ENCODE peak calls at places on chromosome 3, in five cellular contexts. X, N, P, R and Y are unnamed samples.
A peak's percentile ranks its signal among the peaks of the same experiment; 100 is the strongest.

GRCh38 chr3:109825971-109826810 is 488.8 kb upstream of the DPPA4 start:
- DNase-seq in X (no peak), N (no peak), P (no peak), R (no peak), Y (no peak)

GRCh38 chr3:53996153-53996861 is 104.6 kb upstream of the SELENOK start:
- DNase-seq in X (no peak), N (no peak), P (no peak), R (no peak), Y (no peak)

GRCh38 chr3:64161481-64161952 is 63.7 kb downstream of the PRICKLE2 start:
- DNase-seq in X (no peak), N (no peak), P (no peak), R (no peak), Y (no peak)

GRCh38 chr3:121660356-121661171 is at the start of gene HCLS1:
- DNase-seq in X (no peak), N (peak; percentile 76), P (no peak), R (peak; percentile 44), Y (peak; percentile 12)

GRCh38 chr3:16884084-16884747 is 539 bp upstream of the PLCL2 start:
- DNase-seq in X (peak; percentile 81), N (peak; percentile 84), P (no peak), R (peak; percentile 53), Y (no peak)

GRCh38 chr3:157239082-157239704 is 79.2 kb upstream of the CCNL1 start:
- DNase-seq in X (peak; percentile 20), N (peak; percentile 84), P (no peak), R (peak; percentile 74), Y (peak; percentile 63)

GRCh38 chr3:197750396-197750831 is 731 bp downstream of the FYTTD1 start:
- DNase-seq in X (no peak), N (peak; percentile 85), P (peak; percentile 55), R (peak; percentile 75), Y (peak; percentile 65)

GRCh38 chr3:197501879-197502620 is 53.7 kb downstream of the BDH1 start:
- DNase-seq in X (no peak), N (peak; percentile 78), P (peak; percentile 41), R (peak; percentile 87), Y (peak; percentile 55)

GRCh38 chr3:168889666-168890065 is 773.8 kb downstream of the MECOM start:
- DNase-seq in X (no peak), N (no peak), P (no peak), R (no peak), Y (no peak)

GRCh38 chr3:111045564-111045963 is 26.1 kb upstream of the NECTIN3 start:
- DNase-seq in X (no peak), N (no peak), P (no peak), R (peak; percentile 43), Y (no peak)

GRCh38 chr3:114328345-114328744 is 34.5 kb downstream of the TIGIT start:
- DNase-seq in X (no peak), N (no peak), P (no peak), R (no peak), Y (no peak)

GRCh38 chr3:82386656-82387055 is 625.2 kb upstream of the GBE1 start:
- DNase-seq in X (no peak), N (no peak), P (no peak), R (no peak), Y (no peak)

DNA sequence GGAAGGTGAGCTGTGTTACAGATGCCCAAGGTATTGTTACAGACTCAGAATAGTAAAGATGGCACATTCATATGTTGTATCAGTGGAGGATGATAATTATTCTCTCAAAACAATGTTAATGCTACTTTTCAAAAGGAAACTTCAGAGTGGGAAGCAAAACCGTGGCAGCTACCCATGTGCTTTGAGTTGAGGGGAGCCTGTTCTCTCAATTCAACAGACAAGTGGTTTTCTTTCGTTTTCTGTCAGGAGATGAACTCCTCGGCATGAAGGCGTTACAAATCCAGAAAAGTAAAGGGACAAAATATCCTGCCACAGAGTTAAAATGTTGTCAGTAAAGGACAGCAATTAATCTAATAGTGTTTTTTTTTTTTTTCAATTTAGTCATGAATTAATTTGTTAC is 629.4 kb upstream of the GBE1 start:
- DNase-seq in X (no peak), N (no peak), P (no peak), R (no peak), Y (no peak)
- H3K4me3 ChIP-seq in X (no peak overlapping the region), N (no peak overlapping the region), P (no peak overlapping the region), R (no peak overlapping the region), Y (no peak overlapping the region)

DNA sequence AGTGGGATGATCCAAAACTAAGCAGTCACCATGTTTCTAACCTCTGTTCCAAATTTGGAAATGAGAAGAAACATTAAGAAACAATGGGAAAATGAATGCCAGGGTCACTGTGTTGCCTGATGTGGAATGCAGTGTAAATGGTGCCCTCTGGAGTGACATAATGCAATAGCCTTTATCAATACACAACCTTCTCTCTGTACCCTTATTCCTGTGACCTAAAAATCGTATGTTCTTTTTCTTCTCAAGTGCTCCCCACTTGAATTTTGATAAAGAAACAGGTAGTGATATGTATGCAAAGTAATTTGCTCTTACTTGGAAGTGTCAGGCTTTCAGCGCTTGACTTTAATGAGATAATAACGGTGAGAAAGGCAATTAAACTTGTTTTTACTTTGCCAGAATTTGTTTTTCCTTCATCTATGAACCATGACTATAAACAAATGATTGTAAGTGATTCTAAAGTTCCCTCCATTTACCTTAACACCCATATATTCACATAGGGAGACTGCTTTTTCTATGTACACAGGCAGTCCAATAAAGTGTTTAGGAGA is 145.8 kb upstream of the THRB start:
- DNase-seq in X (no peak), N (no peak), P (no peak), R (peak; percentile 56), Y (peak; percentile 54)
- TF ChIP-seq CTCF in X (no peak), N (peak; percentile 58), P (no peak), R (peak; percentile 38), Y (peak; percentile 38)

DNA sequence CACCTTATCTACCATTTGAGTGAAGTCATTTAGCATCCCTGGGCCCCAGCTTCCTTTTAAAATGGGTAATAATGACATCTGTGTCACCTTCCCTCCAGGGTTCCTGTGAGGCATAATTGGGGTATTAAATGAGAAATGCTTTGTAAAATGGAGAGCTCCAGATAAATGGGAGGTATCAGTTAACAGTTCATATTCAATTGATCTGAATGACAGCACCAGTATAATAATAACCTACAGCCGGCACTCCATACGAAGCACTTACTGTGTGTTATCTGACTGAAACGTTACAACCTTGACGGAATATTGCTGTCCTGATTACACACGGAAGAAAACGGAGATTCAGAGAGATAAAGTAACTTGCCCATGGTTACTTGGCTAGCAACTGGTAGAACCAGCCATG is 53.6 kb downstream of the BHLHE40 start:
- DNase-seq in X (no peak), N (no peak), P (no peak), R (no peak), Y (no peak)
- H3K4me3 ChIP-seq in X (no peak overlapping the region), N (no peak overlapping the region), P (no peak overlapping the region), R (no peak overlapping the region), Y (no peak overlapping the region)

DNA sequence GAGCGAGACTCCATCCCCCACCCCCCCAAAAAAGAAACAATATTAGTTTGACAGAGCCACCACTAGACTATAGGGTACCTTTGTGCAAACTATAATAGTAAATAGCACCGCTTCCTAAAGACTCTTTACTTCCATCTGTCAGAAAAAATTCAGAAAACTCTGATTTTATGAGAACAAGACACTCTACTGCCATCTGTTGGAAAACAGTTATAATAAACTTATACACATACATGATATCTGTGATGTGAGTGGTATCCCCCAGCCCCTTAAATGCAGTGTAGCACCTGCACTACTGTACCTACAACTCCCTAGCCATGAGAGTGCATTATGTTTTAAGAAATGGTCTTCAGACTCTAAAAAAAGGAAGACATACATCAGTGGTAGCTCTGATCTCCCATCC is 47.1 kb upstream of the CTDSPL start:
- DNase-seq in X (no peak), N (no peak), P (no peak), R (peak; percentile 25), Y (no peak)
- TF ChIP-seq CTCF in X (peak; percentile 8), N (peak; percentile 32), P (no peak), R (no peak), Y (peak; percentile 18)

GRCh38 chr3:10743366-10744097 is 72.5 kb upstream of the SLC6A11 start:
- DNase-seq in X (no peak), N (no peak), P (no peak), R (no peak), Y (no peak)

GRCh38 chr3:10742031-10742671 is 73.9 kb upstream of the SLC6A11 start:
- DNase-seq in X (no peak), N (no peak), P (no peak), R (no peak), Y (no peak)

GRCh38 chr3:10740954-10741353 is 75.1 kb upstream of the SLC6A11 start:
- DNase-seq in X (no peak), N (no peak), P (no peak), R (no peak), Y (no peak)

GRCh38 chr3:10737785-10738184 is 78.2 kb upstream of the SLC6A11 start:
- DNase-seq in X (no peak), N (no peak), P (no peak), R (no peak), Y (no peak)

GRCh38 chr3:10738688-10739372 is 77.2 kb upstream of the SLC6A11 start:
- DNase-seq in X (peak; percentile 71), N (peak; percentile 80), P (peak; percentile 64), R (peak; percentile 73), Y (peak; percentile 68)
- H3K4me3 ChIP-seq in X (peak overlapping the region; percentile 7), N (no peak overlapping the region), P (no peak overlapping the region), R (peak overlapping the region; percentile 28), Y (peak overlapping the region; percentile 53)

DNA sequence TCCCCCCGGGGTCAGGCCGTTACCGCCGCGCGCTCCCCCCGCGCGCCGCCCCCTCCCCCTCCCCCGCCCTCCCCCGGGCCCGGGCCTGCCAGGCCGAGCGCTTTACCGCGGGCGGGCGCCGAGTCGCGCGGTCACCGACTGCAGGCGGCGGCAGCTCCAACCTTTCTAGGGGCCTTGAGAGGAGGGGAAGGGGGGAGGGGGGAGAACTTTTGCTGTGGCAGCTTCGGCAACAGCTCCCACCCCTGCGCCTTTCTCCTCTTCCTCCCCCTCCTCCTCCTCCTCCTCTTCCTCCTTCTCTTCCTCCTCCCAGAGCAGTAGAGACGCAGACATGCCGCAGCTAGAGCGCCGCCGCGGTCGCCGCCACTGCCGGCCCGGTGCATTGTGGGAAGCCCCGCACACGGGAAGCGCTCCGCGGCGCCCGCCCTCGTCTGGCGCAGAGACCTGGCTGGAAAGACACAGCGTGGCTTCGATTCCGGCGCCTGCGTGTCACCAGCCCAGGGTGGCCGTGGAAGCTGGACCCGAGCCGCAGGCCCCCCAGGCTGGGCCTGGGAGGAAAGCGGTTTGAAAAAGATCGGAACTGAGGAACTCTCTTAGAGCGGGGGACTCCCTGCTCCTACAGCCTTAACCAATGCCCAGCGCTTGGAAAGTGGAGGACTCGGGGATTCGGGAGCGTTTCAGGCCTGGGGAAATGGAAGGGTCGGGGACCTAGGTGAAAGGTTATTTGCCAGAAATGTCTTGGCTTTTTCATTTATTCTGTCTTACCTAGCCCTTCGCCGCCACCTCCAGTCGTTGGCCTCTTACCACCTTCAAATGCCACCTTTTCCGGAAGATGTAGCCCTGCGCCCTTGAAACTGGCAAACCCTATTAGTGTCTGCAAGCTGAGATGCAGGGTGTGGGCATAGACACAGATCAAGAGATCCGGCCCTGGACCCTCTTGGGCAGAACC is at the start of gene ZNF148:
- DNase-seq in X (peak; percentile 91), N (peak; percentile 96), P (peak; percentile 83), R (peak; percentile 91), Y (peak; percentile 86)
- TF ChIP-seq CTCF in X (no peak), N (no peak), P (no peak), R (no peak), Y (no peak)

DNA sequence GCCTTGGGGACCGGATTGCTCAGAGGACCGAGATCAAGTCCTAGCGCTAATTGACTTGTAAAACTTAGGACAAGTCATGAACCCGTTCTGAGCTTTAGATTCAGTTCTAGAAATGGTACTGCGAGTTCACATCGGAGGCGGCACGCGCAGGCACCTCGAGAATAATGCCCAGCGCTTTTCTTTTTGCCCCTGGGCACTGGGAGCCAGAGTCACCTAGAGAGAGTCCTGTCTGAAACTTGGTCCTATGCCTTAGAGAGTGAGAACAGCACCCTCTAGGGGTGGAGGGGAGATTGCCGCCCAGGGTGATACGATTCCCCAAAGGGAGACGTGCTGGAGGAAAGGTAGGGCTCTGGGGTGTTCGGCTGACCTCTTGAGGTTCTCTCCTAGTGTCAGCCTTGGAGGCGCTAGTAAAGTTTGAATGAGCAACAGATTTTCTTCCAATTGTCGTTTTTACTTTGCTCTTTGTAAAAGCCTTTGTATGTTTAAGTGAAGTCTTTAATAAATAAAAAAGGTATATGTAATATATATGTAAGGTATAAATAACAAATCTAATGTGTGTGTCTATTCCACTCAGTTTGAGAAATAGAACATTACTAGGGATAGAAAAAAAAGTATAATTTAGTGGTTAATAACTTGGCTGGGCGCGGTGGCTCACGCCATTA is 826 bp downstream of the EEF1AKMT4 start:
- DNase-seq in X (peak; percentile 79), N (peak; percentile 91), P (peak; percentile 79), R (peak; percentile 94), Y (peak; percentile 89)
- H3K4me3 ChIP-seq in X (peak overlapping the region; percentile 97), N (peak overlapping the region; percentile 91), P (peak overlapping the region; percentile 81), R (peak overlapping the region; percentile 97), Y (peak overlapping the region; percentile 100)